ENCODE peak calls at places on chromosomes 11 and 22, in five cellular contexts. L, A, Y, I and N are unnamed samples.

GRCh38 chr11:119175493-119176077 is 7.1 kb downstream of the NLRX1 start:
- ATAC-seq in L (no peak), A (no peak), Y (peak; percentile 52), I (no peak), N (no peak)

GRCh38 chr11:12123799-12124198 is 13.4 kb downstream of the MICAL2 start:
- ATAC-seq in L (no peak), A (no peak), Y (no peak), I (no peak), N (no peak)

GRCh38 chr22:19596680-19597398 is 72.6 kb upstream of the CLDN5 start:
- ATAC-seq in L (peak; percentile 79), A (no peak), Y (peak; percentile 43), I (no peak), N (no peak)

GRCh38 chr22:20522828-20523117 is 15.4 kb downstream of the MED15 start:
- ATAC-seq in L (no peak), A (no peak), Y (peak; percentile 37), I (no peak), N (no peak)

GRCh38 chr11:133946541-133947297 is 10.0 kb downstream of the IGSF9B start:
- ATAC-seq in L (peak; percentile 40), A (no peak), Y (no peak), I (peak; percentile 36), N (peak; percentile 14)

GRCh38 chr11:34859496-34859895 is 56.7 kb downstream of the APIP start:
- ATAC-seq in L (no peak), A (no peak), Y (no peak), I (no peak), N (no peak)

GRCh38 chr22:21797444-21798221 is 62.0 kb upstream of the YPEL1 start:
- ATAC-seq in L (no peak), A (no peak), Y (peak; percentile 10), I (no peak), N (no peak)

GRCh38 chr11:64582885-64583284 is 8.1 kb upstream of the SLC22A12 start:
- ATAC-seq in L (no peak), A (no peak), Y (no peak), I (no peak), N (no peak)

GRCh38 chr11:47305734-47306483 is 36.0 kb downstream of the MADD start:
- ATAC-seq in L (no peak), A (peak; percentile 37), Y (no peak), I (peak; percentile 26), N (no peak)

GRCh38 chr11:106828576-106828975 is 189.7 kb downstream of the GUCY1A2 start:
- ATAC-seq in L (no peak), A (no peak), Y (no peak), I (no peak), N (no peak)

GRCh38 chr11:33263549-33263948 is 6.4 kb downstream of the HIPK3 start:
- ATAC-seq in L (no peak), A (no peak), Y (no peak), I (no peak), N (no peak)

GRCh38 chr22:35384567-35384966 is 3.7 kb downstream of the HMOX1 start:
- ATAC-seq in L (no peak), A (no peak), Y (peak; percentile 58), I (peak; percentile 4), N (no peak)

GRCh38 chr11:105723269-105723668 is 113.4 kb downstream of the GRIA4 start:
- ATAC-seq in L (no peak), A (no peak), Y (no peak), I (no peak), N (no peak)

GRCh38 chr11:66624450-66624849 is 8.0 kb downstream of the RBM14 start:
- ATAC-seq in L (peak; percentile 13), A (no peak), Y (no peak), I (no peak), N (no peak)

GRCh38 chr11:75313457-75314272 is 37.8 kb downstream of the ARRB1 start:
- ATAC-seq in L (no peak), A (peak; percentile 72), Y (peak; percentile 86), I (peak; percentile 55), N (peak; percentile 63)

GRCh38 chr11:72807021-72807693 is 7.1 kb upstream of the ATG16L2 start:
- ATAC-seq in L (peak; percentile 79), A (peak; percentile 49), Y (no peak), I (no peak), N (peak; percentile 37)

GRCh38 chr11:86728562-86728961 is 56.1 kb upstream of the ME3 start:
- ATAC-seq in L (no peak), A (no peak), Y (no peak), I (no peak), N (no peak)

GRCh38 chr22:27800250-27801131 is 1.1 kb downstream of the MN1 start:
- ATAC-seq in L (no peak), A (no peak), Y (no peak), I (peak; percentile 22), N (peak; percentile 22)

GRCh38 chr22:17140022-17140421 is 18.9 kb upstream of the TMEM121B start:
- ATAC-seq in L (no peak), A (no peak), Y (no peak), I (no peak), N (no peak)

GRCh38 chr22:45192701-45193187 is 29.0 kb downstream of the NUP50 start:
- ATAC-seq in L (peak; percentile 75), A (no peak), Y (peak; percentile 97), I (no peak), N (no peak)
- TF ChIP-seq POLR2AphosphoS5 in L (no peak), A (no peak), Y (no peak), I (no peak), N (no peak)

GRCh38 chr11:36151933-36152580 is 137.2 kb downstream of the COMMD9 start:
- ATAC-seq in L (no peak), A (no peak), Y (no peak), I (no peak), N (no peak)

GRCh38 chr11:36150986-36151385 is 138.2 kb downstream of the COMMD9 start:
- ATAC-seq in L (no peak), A (no peak), Y (no peak), I (no peak), N (no peak)

GRCh38 chr11:36155770-36156485 is 133.3 kb downstream of the COMMD9 start:
- ATAC-seq in L (no peak), A (no peak), Y (no peak), I (peak; percentile 45), N (no peak)

GRCh38 chr11:36155301-36155700 is 133.9 kb downstream of the COMMD9 start:
- ATAC-seq in L (no peak), A (no peak), Y (no peak), I (no peak), N (no peak)

GRCh38 chr11:36153581-36153980 is 135.6 kb downstream of the COMMD9 start:
- ATAC-seq in L (no peak), A (no peak), Y (no peak), I (no peak), N (no peak)
- TF ChIP-seq CTCF in L (no peak), A (no peak), Y (no peak), I (no peak), N (no peak)

GRCh38 chr11:999009-999408 is 37.5 kb downstream of the MUC6 start:
- ATAC-seq in L (no peak), A (no peak), Y (no peak), I (no peak), N (no peak)
- TF ChIP-seq POLR2AphosphoS5 in L (no peak), A (no peak), Y (no peak), I (no peak), N (no peak)

GRCh38 chr11:17738350-17739207 is 4.0 kb downstream of the KCNC1 start:
- ATAC-seq in L (no peak), A (no peak), Y (peak; percentile 63), I (no peak), N (no peak)
- TF ChIP-seq CTCF in L (no peak), A (no peak), Y (no peak), I (no peak), N (no peak)

GRCh38 chr11:18408558-18409242 is 3.4 kb upstream of the LDHC start:
- ATAC-seq in L (peak; percentile 25), A (no peak), Y (peak; percentile 46), I (peak; percentile 43), N (no peak)
- TF ChIP-seq POLR2AphosphoS5 in L (peak; percentile 86), A (no peak), Y (peak; percentile 24), I (peak; percentile 65), N (no peak)